ENCODE peak calls at places on chromosomes 1 and 21, in six cellular contexts. One of them, this sample, is unnamed.
A peak's percentile ranks its signal among the peaks of the same experiment; 100 is the strongest.

GRCh38 chr1:1462318-1462966 is 9.1 kb upstream of the ATAD3B start:
- DNase-seq in mammary epithelial cell: peak; percentile 68
- DNase-seq in left ventricle myocardium inferior: peak; percentile 32
- DNase-seq in right lobe of liver: no peak
- DNase-seq in mesenchymal stem cell: no peak
- DNase-seq in breast epithelium: peak; percentile 57
- DNase-seq in this sample: peak; percentile 87

GRCh38 chr1:73886721-73887120 is 311.3 kb downstream of the LRRIQ3 start:
- DNase-seq in mesenchymal stem cell: no peak
- DNase-seq in breast epithelium: no peak
- DNase-seq in right lobe of liver: no peak
- DNase-seq in left ventricle myocardium inferior: no peak
- DNase-seq in mammary epithelial cell: no peak
- DNase-seq in this sample: no peak

GRCh38 chr1:76075877-76076276 is 1.3 kb downstream of the ST6GALNAC3 start:
- DNase-seq in right lobe of liver: no peak
- DNase-seq in mammary epithelial cell: no peak
- DNase-seq in breast epithelium: no peak
- DNase-seq in mesenchymal stem cell: peak; percentile 8
- DNase-seq in left ventricle myocardium inferior: no peak
- DNase-seq in this sample: no peak

GRCh38 chr1:229093546-229094336 is 177.2 kb upstream of the RAB4A start:
- DNase-seq in right lobe of liver: peak; percentile 36
- DNase-seq in mesenchymal stem cell: no peak
- DNase-seq in mammary epithelial cell: peak; percentile 76
- DNase-seq in left ventricle myocardium inferior: no peak
- DNase-seq in breast epithelium: peak; percentile 86
- DNase-seq in this sample: no peak

GRCh38 chr1:182211364-182211763 is 149.9 kb upstream of the ZNF648 start:
- DNase-seq in mesenchymal stem cell: no peak
- DNase-seq in breast epithelium: no peak
- DNase-seq in mammary epithelial cell: no peak
- DNase-seq in left ventricle myocardium inferior: no peak
- DNase-seq in right lobe of liver: no peak
- DNase-seq in this sample: no peak

GRCh38 chr1:230303822-230304221 is 122.3 kb downstream of the PGBD5 start:
- DNase-seq in mammary epithelial cell: no peak
- DNase-seq in breast epithelium: no peak
- DNase-seq in mesenchymal stem cell: no peak
- DNase-seq in left ventricle myocardium inferior: no peak
- DNase-seq in right lobe of liver: no peak
- DNase-seq in this sample: no peak

GRCh38 chr1:21909787-21910503 is 27.2 kb downstream of the HSPG2 start:
- DNase-seq in left ventricle myocardium inferior: peak; percentile 78
- DNase-seq in mammary epithelial cell: no peak
- DNase-seq in right lobe of liver: no peak
- DNase-seq in mesenchymal stem cell: peak; percentile 61
- DNase-seq in breast epithelium: peak; percentile 78
- DNase-seq in this sample: no peak

GRCh38 chr1:176522310-176522846 is 59.4 kb downstream of the PAPPA2 start:
- DNase-seq in right lobe of liver: peak; percentile 47
- DNase-seq in mammary epithelial cell: peak; percentile 1
- DNase-seq in mesenchymal stem cell: no peak
- DNase-seq in left ventricle myocardium inferior: no peak
- DNase-seq in breast epithelium: no peak
- DNase-seq in this sample: no peak

GRCh38 chr1:150688786-150689185 is 8.2 kb downstream of the GOLPH3L start:
- DNase-seq in mesenchymal stem cell: no peak
- DNase-seq in right lobe of liver: no peak
- DNase-seq in left ventricle myocardium inferior: no peak
- DNase-seq in mammary epithelial cell: no peak
- DNase-seq in breast epithelium: no peak
- DNase-seq in this sample: no peak

GRCh38 chr21:46159841-46160562 is 4.6 kb upstream of the FTCD start:
- DNase-seq in right lobe of liver: no peak
- DNase-seq in mammary epithelial cell: no peak
- DNase-seq in left ventricle myocardium inferior: no peak
- DNase-seq in breast epithelium: no peak
- DNase-seq in mesenchymal stem cell: no peak
- DNase-seq in this sample: peak; percentile 42

GRCh38 chr1:93810316-93810715 is 68.7 kb downstream of the DNTTIP2 start:
- DNase-seq in mammary epithelial cell: no peak
- DNase-seq in mesenchymal stem cell: no peak
- DNase-seq in left ventricle myocardium inferior: no peak
- DNase-seq in breast epithelium: no peak
- DNase-seq in right lobe of liver: no peak
- DNase-seq in this sample: no peak

GRCh38 chr1:181635108-181635507 is 151.8 kb downstream of the CACNA1E start:
- DNase-seq in right lobe of liver: no peak
- DNase-seq in mammary epithelial cell: no peak
- DNase-seq in breast epithelium: no peak
- DNase-seq in left ventricle myocardium inferior: no peak
- DNase-seq in mesenchymal stem cell: no peak
- DNase-seq in this sample: no peak

GRCh38 chr1:9350011-9350907 is 57.6 kb downstream of the SPSB1 start:
- DNase-seq in left ventricle myocardium inferior: peak; percentile 51
- DNase-seq in mesenchymal stem cell: peak; percentile 82
- DNase-seq in mammary epithelial cell: no peak
- DNase-seq in breast epithelium: no peak
- DNase-seq in right lobe of liver: no peak
- DNase-seq in this sample: no peak

GRCh38 chr1:30752651-30752908 is 5.0 kb downstream of the LAPTM5 start:
- DNase-seq in breast epithelium: no peak
- DNase-seq in left ventricle myocardium inferior: no peak
- DNase-seq in mammary epithelial cell: no peak
- DNase-seq in mesenchymal stem cell: no peak
- DNase-seq in right lobe of liver: no peak
- DNase-seq in this sample: no peak

GRCh38 chr1:220775238-220775853 is 11.4 kb upstream of the MTARC1 start:
- DNase-seq in mesenchymal stem cell: no peak
- DNase-seq in mammary epithelial cell: peak; percentile 17
- DNase-seq in left ventricle myocardium inferior: no peak
- DNase-seq in right lobe of liver: no peak
- DNase-seq in breast epithelium: no peak
- DNase-seq in this sample: no peak

GRCh38 chr1:169550294-169550693 is 36.0 kb downstream of the F5 start:
- DNase-seq in mammary epithelial cell: peak; percentile 24
- DNase-seq in breast epithelium: no peak
- DNase-seq in mesenchymal stem cell: peak; percentile 53
- DNase-seq in right lobe of liver: no peak
- DNase-seq in left ventricle myocardium inferior: no peak
- DNase-seq in this sample: no peak

GRCh38 chr1:66437136-66437401 is 96.9 kb upstream of the SGIP1 start:
- DNase-seq in mesenchymal stem cell: no peak
- DNase-seq in mammary epithelial cell: peak; percentile 12
- DNase-seq in left ventricle myocardium inferior: no peak
- DNase-seq in breast epithelium: no peak
- DNase-seq in right lobe of liver: no peak
- DNase-seq in this sample: no peak

GRCh38 chr1:169765580-169766331 is 29.0 kb downstream of the METTL18 start:
- DNase-seq in breast epithelium: no peak
- DNase-seq in left ventricle myocardium inferior: no peak
- DNase-seq in mammary epithelial cell: no peak
- DNase-seq in right lobe of liver: no peak
- DNase-seq in mesenchymal stem cell: no peak
- DNase-seq in this sample: no peak

GRCh38 chr1:177170756-177171535 is at the start of gene BRINP2:
- DNase-seq in mammary epithelial cell: peak; percentile 67
- DNase-seq in left ventricle myocardium inferior: peak; percentile 47
- DNase-seq in right lobe of liver: no peak
- DNase-seq in breast epithelium: peak; percentile 41
- DNase-seq in mesenchymal stem cell: peak; percentile 57
- DNase-seq in this sample: no peak

GRCh38 chr1:94646151-94646643 is 104.6 kb upstream of the F3 start:
- DNase-seq in breast epithelium: no peak
- DNase-seq in left ventricle myocardium inferior: no peak
- DNase-seq in mammary epithelial cell: peak; percentile 91
- DNase-seq in right lobe of liver: no peak
- DNase-seq in mesenchymal stem cell: peak; percentile 53
- DNase-seq in this sample: no peak

GRCh38 chr1:95832370-95832769 is 598.4 kb downstream of the RWDD3 start:
- DNase-seq in breast epithelium: no peak
- DNase-seq in right lobe of liver: no peak
- DNase-seq in mesenchymal stem cell: no peak
- DNase-seq in mammary epithelial cell: no peak
- DNase-seq in left ventricle myocardium inferior: no peak
- DNase-seq in this sample: no peak

GRCh38 chr21:37155216-37155615 is 82.2 kb downstream of the TTC3 start:
- DNase-seq in left ventricle myocardium inferior: no peak
- DNase-seq in mammary epithelial cell: no peak
- DNase-seq in right lobe of liver: no peak
- DNase-seq in mesenchymal stem cell: no peak
- DNase-seq in breast epithelium: no peak
- DNase-seq in this sample: no peak

GRCh38 chr1:204924013-204924759 is 53.5 kb downstream of the NFASC start:
- DNase-seq in breast epithelium: no peak
- DNase-seq in mammary epithelial cell: no peak
- DNase-seq in left ventricle myocardium inferior: no peak
- DNase-seq in right lobe of liver: peak; percentile 13
- DNase-seq in mesenchymal stem cell: no peak
- DNase-seq in this sample: no peak

GRCh38 chr1:14866841-14867626 is 268.5 kb downstream of the KAZN start:
- DNase-seq in mesenchymal stem cell: no peak
- DNase-seq in mammary epithelial cell: no peak
- DNase-seq in left ventricle myocardium inferior: no peak
- DNase-seq in right lobe of liver: no peak
- DNase-seq in breast epithelium: no peak
- DNase-seq in this sample: no peak

GRCh38 chr21:33402011-33402979 is 918 bp upstream of the IFNGR2 start:
- DNase-seq in mammary epithelial cell: peak; percentile 82
- DNase-seq in right lobe of liver: peak; percentile 68
- DNase-seq in breast epithelium: peak; percentile 47
- DNase-seq in mesenchymal stem cell: peak; percentile 82
- DNase-seq in left ventricle myocardium inferior: peak; percentile 65
- DNase-seq in this sample: peak; percentile 82

GRCh38 chr21:33403786-33404571 is 766 bp downstream of the IFNGR2 start:
- DNase-seq in right lobe of liver: peak; percentile 73
- DNase-seq in mammary epithelial cell: peak; percentile 49
- DNase-seq in breast epithelium: peak; percentile 29
- DNase-seq in left ventricle myocardium inferior: peak; percentile 64
- DNase-seq in mesenchymal stem cell: peak; percentile 73
- DNase-seq in this sample: peak; percentile 75

GRCh38 chr21:33403128-33403785 is at the start of gene IFNGR2:
- DNase-seq in breast epithelium: no peak
- DNase-seq in mammary epithelial cell: peak; percentile 24
- DNase-seq in mesenchymal stem cell: peak; percentile 46
- DNase-seq in left ventricle myocardium inferior: peak; percentile 50
- DNase-seq in right lobe of liver: peak; percentile 71
- DNase-seq in this sample: peak; percentile 68

GRCh38 chr21:33401617-33401967 is 1.6 kb upstream of the IFNGR2 start:
- DNase-seq in left ventricle myocardium inferior: no peak
- DNase-seq in mammary epithelial cell: peak; percentile 41
- DNase-seq in right lobe of liver: no peak
- DNase-seq in mesenchymal stem cell: peak; percentile 21
- DNase-seq in breast epithelium: peak; percentile 50
- DNase-seq in this sample: no peak

GRCh38 chr21:33406493-33406892 is 3.3 kb downstream of the IFNGR2 start:
- DNase-seq in right lobe of liver: no peak
- DNase-seq in mammary epithelial cell: no peak
- DNase-seq in breast epithelium: no peak
- DNase-seq in left ventricle myocardium inferior: no peak
- DNase-seq in mesenchymal stem cell: no peak
- DNase-seq in this sample: no peak
- H3K4me1 ChIP-seq in right lobe of liver: no peaks in the 10 kb centered on the region
- H3K4me1 ChIP-seq in mammary epithelial cell: peaks cover 28% of the 10 kb centered on the region
- H3K4me1 ChIP-seq in breast epithelium: peaks cover 12% of the 10 kb centered on the region
- H3K4me1 ChIP-seq in left ventricle myocardium inferior: peaks cover 57% of the 10 kb centered on the region
- H3K4me1 ChIP-seq in mesenchymal stem cell: peaks cover 14% of the 10 kb centered on the region
- H3K4me1 ChIP-seq in this sample: peaks cover 35% of the 10 kb centered on the region

GRCh38 chr21:35208117-35208516 is 159.0 kb upstream of the RUNX1 start:
- DNase-seq in left ventricle myocardium inferior: no peak
- DNase-seq in breast epithelium: no peak
- DNase-seq in mammary epithelial cell: no peak
- DNase-seq in right lobe of liver: no peak
- DNase-seq in mesenchymal stem cell: no peak
- DNase-seq in this sample: no peak

GRCh38 chr21:35206141-35207125 is 157.3 kb upstream of the RUNX1 start:
- DNase-seq in breast epithelium: peak; percentile 66
- DNase-seq in mammary epithelial cell: peak; percentile 65
- DNase-seq in right lobe of liver: no peak
- DNase-seq in mesenchymal stem cell: no peak
- DNase-seq in left ventricle myocardium inferior: no peak
- DNase-seq in this sample: no peak

GRCh38 chr21:35208810-35209517 is 159.9 kb upstream of the RUNX1 start:
- DNase-seq in mesenchymal stem cell: peak; percentile 88
- DNase-seq in mammary epithelial cell: peak; percentile 40
- DNase-seq in left ventricle myocardium inferior: no peak
- DNase-seq in breast epithelium: no peak
- DNase-seq in right lobe of liver: no peak
- DNase-seq in this sample: no peak

GRCh38 chr21:35204850-35205564 is 155.9 kb upstream of the RUNX1 start:
- DNase-seq in mammary epithelial cell: no peak
- DNase-seq in mesenchymal stem cell: no peak
- DNase-seq in right lobe of liver: peak; percentile 53
- DNase-seq in breast epithelium: no peak
- DNase-seq in left ventricle myocardium inferior: peak; percentile 80
- DNase-seq in this sample: peak; percentile 71

GRCh38 chr21:35207322-35207721 is 158.2 kb upstream of the RUNX1 start:
- DNase-seq in left ventricle myocardium inferior: no peak
- DNase-seq in mammary epithelial cell: no peak
- DNase-seq in mesenchymal stem cell: no peak
- DNase-seq in right lobe of liver: no peak
- DNase-seq in breast epithelium: no peak
- DNase-seq in this sample: no peak
- H3K27ac ChIP-seq in left ventricle myocardium inferior: peak overlapping the region; percentile 75
- H3K27ac ChIP-seq in mammary epithelial cell: no peak overlapping the region
- H3K27ac ChIP-seq in mesenchymal stem cell: no peak overlapping the region
- H3K27ac ChIP-seq in right lobe of liver: no peak overlapping the region
- H3K27ac ChIP-seq in breast epithelium: peak overlapping the region; percentile 68
- H3K27ac ChIP-seq in this sample: peak overlapping the region; percentile 13

GRCh38 chr1:232655041-232655745 is 25.3 kb upstream of the SIPA1L2 start:
- DNase-seq in mammary epithelial cell: peak; percentile 37
- DNase-seq in right lobe of liver: no peak
- DNase-seq in left ventricle myocardium inferior: no peak
- DNase-seq in breast epithelium: no peak
- DNase-seq in mesenchymal stem cell: peak; percentile 41
- DNase-seq in this sample: no peak

GRCh38 chr1:232655746-232656085 is 25.8 kb upstream of the SIPA1L2 start:
- DNase-seq in breast epithelium: no peak
- DNase-seq in right lobe of liver: no peak
- DNase-seq in left ventricle myocardium inferior: no peak
- DNase-seq in mesenchymal stem cell: no peak
- DNase-seq in mammary epithelial cell: no peak
- DNase-seq in this sample: no peak

GRCh38 chr1:232662910-232663309 is 33.0 kb upstream of the SIPA1L2 start:
- DNase-seq in mammary epithelial cell: no peak
- DNase-seq in breast epithelium: no peak
- DNase-seq in mesenchymal stem cell: no peak
- DNase-seq in right lobe of liver: peak; percentile 70
- DNase-seq in left ventricle myocardium inferior: no peak
- DNase-seq in this sample: no peak

GRCh38 chr1:232657426-232657825 is 27.5 kb upstream of the SIPA1L2 start:
- DNase-seq in left ventricle myocardium inferior: no peak
- DNase-seq in mesenchymal stem cell: no peak
- DNase-seq in right lobe of liver: no peak
- DNase-seq in breast epithelium: no peak
- DNase-seq in mammary epithelial cell: no peak
- DNase-seq in this sample: no peak
- H3K9me3 ChIP-seq in left ventricle myocardium inferior: no peaks in the 10 kb centered on the region
- H3K9me3 ChIP-seq in mesenchymal stem cell: no peaks in the 10 kb centered on the region
- H3K9me3 ChIP-seq in right lobe of liver: no peaks in the 10 kb centered on the region
- H3K9me3 ChIP-seq in breast epithelium: no peaks in the 10 kb centered on the region
- H3K9me3 ChIP-seq in mammary epithelial cell: no peaks in the 10 kb centered on the region
- H3K9me3 ChIP-seq in this sample: no peaks in the 10 kb centered on the region

GRCh38 chr1:211603191-211603701 is 24.3 kb upstream of the SLC30A1 start:
- DNase-seq in left ventricle myocardium inferior: no peak
- DNase-seq in mammary epithelial cell: peak; percentile 84
- DNase-seq in breast epithelium: no peak
- DNase-seq in mesenchymal stem cell: peak; percentile 47
- DNase-seq in right lobe of liver: peak; percentile 84
- DNase-seq in this sample: no peak
- H3K4me1 ChIP-seq in left ventricle myocardium inferior: no peaks in the 10 kb centered on the region
- H3K4me1 ChIP-seq in mammary epithelial cell: peaks cover 23% of the 10 kb centered on the region
- H3K4me1 ChIP-seq in breast epithelium: peaks cover 9% of the 10 kb centered on the region
- H3K4me1 ChIP-seq in mesenchymal stem cell: no peaks in the 10 kb centered on the region
- H3K4me1 ChIP-seq in right lobe of liver: no peaks in the 10 kb centered on the region
- H3K4me1 ChIP-seq in this sample: peaks cover 12% of the 10 kb centered on the region

This sample was measured in lower lobe of right lung.